ENCODE peak calls at places on chromosomes 12 and 14, in seven cellular contexts. M is mammary epithelial cell; P is CD8-positive, alpha-beta memory T cell; I is K562; S is psoas muscle; U is neuronal stem cell; V is sigmoid colon. B is an unnamed sample.

GRCh38 chr14:51328089-51328941 is 88.3 kb downstream of the TMX1 start:
- DNase-seq in M (peak; percentile 80), P (no peak), I (no peak), S (no peak), U (no peak), V (no peak), B (no peak)

GRCh38 chr14:96863327-96863985 is 66.3 kb downstream of the VRK1 start:
- DNase-seq in M (no peak), P (no peak), I (no peak), S (no peak), U (no peak), V (no peak), B (no peak)

GRCh38 chr12:49489720-49490119 is 49.1 kb upstream of the KCNH3 start:
- DNase-seq in M (peak; percentile 91), P (no peak), I (no peak), S (no peak), U (no peak), V (no peak), B (no peak)

GRCh38 chr12:754238-754816 is 1.9 kb downstream of the WNK1 start:
- DNase-seq in M (peak; percentile 43), P (peak; percentile 38), I (peak; percentile 27), S (no peak), U (no peak), V (no peak), B (peak; percentile 19)

GRCh38 chr12:86914716-86915115 is 658.5 kb upstream of the MGAT4C start:
- DNase-seq in M (peak; percentile 32), P (no peak), I (no peak), S (no peak), U (peak; percentile 23), V (no peak), B (no peak)

GRCh38 chr14:99527026-99527425 is 45.8 kb downstream of the CCNK start:
- DNase-seq in M (no peak), P (no peak), I (no peak), S (no peak), U (no peak), V (no peak), B (no peak)

GRCh38 chr14:80215081-80215480 is 3.8 kb upstream of the DIO2 start:
- DNase-seq in M (no peak), P (no peak), I (no peak), S (no peak), U (no peak), V (no peak), B (no peak)

GRCh38 chr14:64725879-64726584 is 21.8 kb downstream of the PLEKHG3 start:
- DNase-seq in M (no peak), P (no peak), I (no peak), S (no peak), U (no peak), V (peak; percentile 28), B (no peak)

GRCh38 chr12:9951026-9951652 is 19.0 kb upstream of the CLEC2A start:
- DNase-seq in M (no peak), P (peak; percentile 57), I (no peak), S (no peak), U (no peak), V (no peak), B (peak; percentile 59)

GRCh38 chr14:90397401-90398314 is 829 bp downstream of the CALM1 start:
- DNase-seq in M (peak; percentile 46), P (peak; percentile 67), I (peak; percentile 63), S (peak; percentile 79), U (peak; percentile 46), V (peak; percentile 81), B (peak; percentile 78)

GRCh38 chr12:43349863-43350262 is 202.1 kb downstream of the ADAMTS20 start:
- DNase-seq in M (no peak), P (no peak), I (no peak), S (no peak), U (no peak), V (no peak), B (no peak)

GRCh38 chr12:30002677-30003076 is 218.9 kb upstream of the TMTC1 start:
- DNase-seq in M (no peak), P (no peak), I (no peak), S (no peak), U (no peak), V (no peak), B (no peak)

GRCh38 chr14:44428239-44428924 is 78.7 kb downstream of the FSCB start:
- DNase-seq in M (no peak), P (no peak), I (no peak), S (no peak), U (no peak), V (no peak), B (no peak)

GRCh38 chr14:99671230-99672224 is 12.6 kb upstream of the CYP46A1 start:
- DNase-seq in M (no peak), P (no peak), I (no peak), S (no peak), U (peak; percentile 90), V (peak; percentile 53), B (no peak)

GRCh38 chr14:54683882-54684794 is 117.2 kb downstream of the SAMD4A start:
- DNase-seq in M (peak; percentile 84), P (no peak), I (no peak), S (peak; percentile 77), U (no peak), V (peak; percentile 86), B (no peak)

GRCh38 chr12:46560078-46560477 is 187.5 kb upstream of the SLC38A2 start:
- DNase-seq in M (no peak), P (no peak), I (no peak), S (no peak), U (no peak), V (no peak), B (no peak)
- H3K4me1 ChIP-seq in M (peaks cover 64% of the 10 kb centered on the region), P (no peaks in the 10 kb centered on the region), I (peaks cover 3% of the 10 kb centered on the region), S (peaks cover 49% of the 10 kb centered on the region), U (peaks cover 13% of the 10 kb centered on the region), V (peaks cover 58% of the 10 kb centered on the region), B (no peaks in the 10 kb centered on the region)

GRCh38 chr12:2301531-2302461 is 249.0 kb downstream of the CACNA1C start:
- DNase-seq in M (peak; percentile 20), P (no peak), I (no peak), S (no peak), U (no peak), V (peak; percentile 73), B (no peak)

GRCh38 chr12:2300168-2300567 is 247.4 kb downstream of the CACNA1C start:
- DNase-seq in M (no peak), P (no peak), I (no peak), S (no peak), U (no peak), V (peak; percentile 5), B (no peak)

GRCh38 chr12:2299207-2299606 is 246.4 kb downstream of the CACNA1C start:
- DNase-seq in M (no peak), P (no peak), I (no peak), S (no peak), U (no peak), V (peak; percentile 66), B (no peak)

GRCh38 chr12:2302711-2303255 is 250.0 kb downstream of the CACNA1C start:
- DNase-seq in M (no peak), P (no peak), I (no peak), S (no peak), U (no peak), V (no peak), B (no peak)

DNA sequence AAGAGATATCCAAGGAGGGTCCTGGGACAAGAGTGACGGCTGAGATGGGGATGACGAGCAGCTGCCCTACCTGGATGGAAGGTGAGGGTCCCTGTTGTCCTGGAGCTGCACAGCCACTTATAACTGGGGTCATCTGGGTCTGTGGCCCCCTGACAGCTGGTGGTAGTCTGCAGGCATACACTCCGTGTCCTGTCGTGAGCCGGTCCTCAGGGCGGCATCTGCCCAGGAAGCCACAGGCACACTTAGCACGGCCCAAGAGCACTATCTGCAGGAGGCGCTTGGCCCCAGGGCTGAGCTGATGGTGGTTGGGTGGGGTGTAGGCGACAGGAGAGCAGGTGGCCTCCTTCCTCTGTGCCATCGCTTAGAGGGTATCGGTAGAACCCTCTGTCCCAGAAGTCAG is 248.1 kb downstream of the CACNA1C start:
- DNase-seq in M (no peak), P (no peak), I (no peak), S (no peak), U (no peak), V (peak; percentile 61), B (no peak)
- H3K4me1 ChIP-seq in M (no peaks in the 10 kb centered on the region), P (no peaks in the 10 kb centered on the region), I (no peaks in the 10 kb centered on the region), S (no peaks in the 10 kb centered on the region), U (peaks cover 1% of the 10 kb centered on the region), V (peaks cover 89% of the 10 kb centered on the region), B (no peaks in the 10 kb centered on the region)

DNA sequence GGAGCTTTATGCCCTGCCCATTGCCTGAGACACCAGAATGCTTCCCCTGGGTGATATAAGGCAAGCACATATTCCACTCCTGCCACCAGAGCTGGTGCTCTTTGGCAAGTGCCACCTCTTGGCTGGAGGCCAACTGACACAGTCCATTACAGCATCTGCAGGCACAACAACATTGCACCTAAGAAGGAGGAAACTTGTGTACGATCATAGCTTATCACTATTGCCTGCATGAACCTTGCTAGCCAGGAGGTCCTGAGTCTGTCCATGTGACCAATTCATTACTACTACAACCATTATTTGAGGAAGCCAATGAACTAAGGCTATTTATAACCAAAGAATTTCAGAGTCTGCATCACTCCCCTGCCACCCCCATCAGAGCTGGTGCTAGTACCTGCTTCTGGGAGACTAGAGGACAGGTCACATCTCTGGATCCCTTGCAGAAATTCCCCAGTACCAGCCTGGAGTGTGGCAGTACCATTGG is 119.9 kb upstream of the SCAF11 start:
- DNase-seq in M (no peak), P (no peak), I (no peak), S (peak; percentile 55), U (no peak), V (no peak), B (no peak)
- H3K4me1 ChIP-seq in M (peaks cover 27% of the 10 kb centered on the region), P (no peaks in the 10 kb centered on the region), I (no peaks in the 10 kb centered on the region), S (no peaks in the 10 kb centered on the region), U (peaks cover 3% of the 10 kb centered on the region), V (no peaks in the 10 kb centered on the region), B (no peaks in the 10 kb centered on the region)

DNA sequence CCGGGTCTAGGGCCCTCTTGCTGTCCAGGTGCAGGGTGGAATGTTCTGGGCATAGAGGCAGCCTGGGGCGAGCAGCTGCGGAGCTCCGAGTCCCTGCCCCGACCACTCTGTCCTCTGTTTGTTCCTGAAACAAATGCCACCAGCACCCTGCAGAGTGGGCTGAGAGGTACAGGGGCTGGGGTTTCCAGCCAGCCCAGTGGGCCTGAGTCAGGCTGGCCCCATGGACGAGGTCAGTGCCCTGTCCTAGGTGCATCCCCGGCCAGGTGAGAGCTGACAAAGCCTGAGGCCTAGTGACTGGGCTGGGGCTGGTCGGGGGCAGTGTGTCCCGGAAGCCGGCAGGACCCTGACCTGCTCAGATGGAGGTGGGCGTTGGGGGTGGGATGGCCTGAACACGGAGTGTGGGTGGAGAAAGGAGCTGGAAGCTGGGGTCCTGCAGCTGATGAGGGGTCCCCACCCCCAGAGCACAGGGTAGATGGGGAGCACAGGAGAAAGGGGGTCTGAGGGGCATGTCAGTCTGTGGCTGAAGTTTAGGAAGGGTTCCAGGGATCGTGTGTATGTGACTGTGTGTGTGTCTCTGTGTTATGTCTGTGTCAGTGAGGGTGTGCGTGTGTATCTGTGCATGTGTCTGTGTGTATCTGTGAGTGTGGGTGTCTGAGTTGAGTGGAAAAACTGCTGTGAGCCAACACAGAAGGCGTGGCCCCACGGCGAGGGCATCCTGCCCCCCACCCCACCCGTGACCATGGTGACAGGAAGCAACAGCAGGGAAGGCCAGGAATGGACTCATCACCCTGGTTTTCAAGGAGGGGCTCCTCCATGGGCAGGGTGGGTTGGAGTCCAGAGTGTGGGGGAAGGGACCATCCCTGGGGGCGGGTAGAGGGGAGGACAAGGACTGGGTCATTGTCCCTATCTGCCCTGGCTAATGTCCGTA is 2.4 kb upstream of the CRIP1 start:
- DNase-seq in M (no peak), P (peak; percentile 73), I (no peak), S (no peak), U (no peak), V (no peak), B (peak; percentile 88)
- H3K4me1 ChIP-seq in M (peaks cover 47% of the 10 kb centered on the region), P (peaks cover 88% of the 10 kb centered on the region), I (peaks cover 95% of the 10 kb centered on the region), S (peaks cover 28% of the 10 kb centered on the region), U (peaks cover 71% of the 10 kb centered on the region), V (peaks cover 85% of the 10 kb centered on the region), B (peaks cover 84% of the 10 kb centered on the region)